ENCODE peak calls at places on chromosomes 2 and 18, in ten cellular contexts. D is fibroblast of lung; T is AG09309; H is foreskin fibroblast; I is heart left ventricle; M is mesothelial cell of epicardium; S is CD4-positive, alpha-beta T cell; W is cardiac fibroblast; Q is endothelial cell; Z is AG04449. J is an unnamed sample.

GRCh38 chr2:117785740-117786139 is 28.8 kb upstream of the DDX18 start:
- DNase-seq in S (no peak), T (peak; percentile 13), D (peak; percentile 53), H (peak; percentile 64), M (no peak), Z (no peak), Q (peak; percentile 55), W (peak; percentile 62), I (no peak), J (peak; percentile 28)

GRCh38 chr2:132538331-132538855 is 121.8 kb downstream of the GPR39 start:
- DNase-seq in I (no peak), Q (no peak), Z (no peak), M (no peak), S (no peak), W (no peak), T (no peak), H (no peak), D (no peak), J (no peak)

GRCh38 chr2:191607101-191607500 is 70.8 kb upstream of the NABP1 start:
- DNase-seq in H (no peak), D (no peak), Q (no peak), Z (no peak), W (peak; percentile 54), S (no peak), I (no peak), T (no peak), M (no peak), J (no peak)

GRCh38 chr2:122233372-122233771 is 477.9 kb downstream of the TSN start:
- DNase-seq in M (no peak), H (no peak), Q (no peak), D (no peak), Z (no peak), S (no peak), I (no peak), W (no peak), T (no peak), J (no peak)

GRCh38 chr2:12928706-12929291 is 212.1 kb downstream of the TRIB2 start:
- DNase-seq in D (peak; percentile 20), T (no peak), S (no peak), M (no peak), Q (no peak), I (no peak), H (peak; percentile 54), Z (no peak), W (no peak), J (no peak)

GRCh38 chr2:218259099-218259921 is 1.5 kb upstream of the GPBAR1 start:
- DNase-seq in T (peak; percentile 40), W (peak; percentile 89), Z (peak; percentile 19), Q (no peak), S (no peak), M (no peak), I (peak; percentile 87), D (peak; percentile 73), H (peak; percentile 88), J (no peak)

GRCh38 chr2:54287532-54287931 is 31.5 kb upstream of the TSPYL6 start:
- DNase-seq in I (no peak), W (no peak), S (no peak), M (no peak), Q (no peak), T (no peak), D (no peak), H (peak; percentile 12), Z (no peak), J (no peak)

GRCh38 chr2:132384491-132385186 is 32.0 kb upstream of the GPR39 start:
- DNase-seq in W (no peak), Z (no peak), H (no peak), S (no peak), I (no peak), D (no peak), M (no peak), T (no peak), Q (no peak), J (no peak)

GRCh38 chr2:66305714-66306113 is 129.2 kb upstream of the MEIS1 start:
- DNase-seq in I (peak; percentile 79), D (peak; percentile 89), Q (no peak), Z (no peak), W (peak; percentile 2), S (no peak), T (no peak), H (peak; percentile 6), M (no peak), J (no peak)

GRCh38 chr2:109457811-109458210 is 156.0 kb downstream of the SEPTIN10 start:
- DNase-seq in D (no peak), Z (no peak), Q (no peak), I (no peak), M (no peak), W (no peak), S (no peak), H (no peak), T (no peak), J (no peak)

GRCh38 chr2:75292826-75293225 is 93.5 kb upstream of the TACR1 start:
- DNase-seq in D (peak; percentile 56), Q (no peak), H (peak; percentile 74), W (peak; percentile 46), M (no peak), S (no peak), I (no peak), T (peak; percentile 34), Z (no peak), J (no peak)

GRCh38 chr2:238107525-238108422 is 7.6 kb downstream of the ESPNL start:
- DNase-seq in Z (no peak), S (no peak), M (peak; percentile 36), D (no peak), H (no peak), I (no peak), T (no peak), Q (no peak), W (no peak), J (no peak)

GRCh38 chr2:1685078-1685956 is 59.0 kb downstream of the PXDN start:
- DNase-seq in T (no peak), D (no peak), I (no peak), M (no peak), Z (no peak), S (no peak), Q (no peak), H (no peak), W (no peak), J (no peak)

GRCh38 chr18:659597-659996 is 2.1 kb downstream of the TYMS start:
- DNase-seq in Z (no peak), S (no peak), M (no peak), W (no peak), H (no peak), I (no peak), D (no peak), T (no peak), Q (no peak), J (no peak)

GRCh38 chr2:9308186-9308955 is 101.8 kb downstream of the ASAP2 start:
- DNase-seq in Q (no peak), Z (no peak), I (no peak), W (no peak), T (no peak), S (no peak), M (no peak), D (peak; percentile 20), H (peak; percentile 56), J (no peak)

GRCh38 chr18:73626221-73626620 is 521.4 kb downstream of the FBXO15 start:
- DNase-seq in Z (no peak), T (no peak), M (no peak), D (no peak), S (no peak), I (no peak), W (no peak), H (no peak), Q (no peak), J (no peak)

GRCh38 chr2:199629301-199629700 is 171.6 kb upstream of the SATB2 start:
- DNase-seq in I (no peak), H (no peak), T (no peak), M (no peak), Q (no peak), S (no peak), D (no peak), Z (no peak), W (no peak), J (no peak)

GRCh38 chr2:147110317-147110716 is 734.5 kb upstream of the ACVR2A start:
- DNase-seq in S (no peak), W (no peak), T (no peak), H (peak; percentile 22), Q (no peak), M (no peak), I (no peak), D (no peak), Z (no peak), J (no peak)
- TF ChIP-seq CTCF in S (no peak), W (no peak), T (no peak), H (no peak), Q (no peak), M (no peak), I (no peak), D (no peak), Z (no peak), J (no peak)

GRCh38 chr18:22309191-22309590 is 108.5 kb downstream of the CTAGE1 start:
- DNase-seq in D (peak; percentile 47), I (no peak), H (peak; percentile 77), T (peak; percentile 39), M (no peak), Q (no peak), S (no peak), Z (no peak), W (peak; percentile 51), J (no peak)
- TF ChIP-seq CTCF in D (no peak), I (no peak), H (no peak), T (no peak), M (no peak), Q (no peak), S (no peak), Z (no peak), W (no peak), J (no peak)

GRCh38 chr2:172813314-172813888 is 77.8 kb downstream of the RAPGEF4 start:
- DNase-seq in S (no peak), W (peak; percentile 71), Z (no peak), M (no peak), H (peak; percentile 54), T (no peak), Q (no peak), D (peak; percentile 54), I (no peak), J (no peak)
- TF ChIP-seq CTCF in S (no peak), W (peak; percentile 49), Z (no peak), M (no peak), H (peak; percentile 49), T (peak; percentile 53), Q (peak; percentile 29), D (peak; percentile 58), I (peak; percentile 63), J (peak; percentile 55)

GRCh38 chr18:58659691-58660090 is 11.6 kb upstream of the MALT1 start:
- DNase-seq in Q (no peak), W (no peak), M (no peak), Z (no peak), I (no peak), H (no peak), D (no peak), S (no peak), T (no peak), J (no peak)

GRCh38 chr18:58657494-58657893 is 13.8 kb upstream of the MALT1 start:
- DNase-seq in Z (no peak), T (no peak), H (no peak), I (no peak), M (no peak), W (no peak), S (no peak), D (no peak), Q (no peak), J (no peak)

GRCh38 chr18:58662118-58662517 is 9.1 kb upstream of the MALT1 start:
- DNase-seq in W (no peak), S (no peak), H (no peak), T (no peak), D (no peak), I (no peak), Z (no peak), M (no peak), Q (no peak), J (no peak)

GRCh38 chr18:58660915-58661314 is 10.3 kb upstream of the MALT1 start:
- DNase-seq in S (no peak), Q (no peak), D (no peak), W (no peak), H (no peak), M (no peak), Z (no peak), I (no peak), T (no peak), J (no peak)

GRCh38 chr18:58661423-58661822 is 9.8 kb upstream of the MALT1 start:
- DNase-seq in H (peak; percentile 42), D (peak; percentile 22), S (no peak), M (no peak), Z (no peak), Q (no peak), W (peak; percentile 42), I (no peak), T (no peak), J (no peak)
- TF ChIP-seq CTCF in H (peak; percentile 33), D (peak; percentile 36), S (no peak), M (no peak), Z (peak; percentile 45), Q (no peak), W (peak; percentile 20), I (peak; percentile 37), T (peak; percentile 32), J (no peak)

J was measured in progenitor cell of endocrine pancreas.